ENCODE peak calls at places on chromosomes 3 and 15, in nine cellular contexts. S is stimulated activated CD4-positive, alpha-beta T cell treated with anti-CD3 and anti-CD28 coated beads, Interleukin-15, amount 100 ng/mL, for 1 hour; L is progenitor cell of endocrine pancreas; U is T-helper 2 cell; C is stimulated activated CD8-positive, alpha-beta memory T cell treated with anti-CD3 and anti-CD28 coated beads, Interleukin-7, amount 100 ng/mL, for 1 hour; Z is activated CD4-positive, alpha-beta T cell treated with anti-CD3 and anti-CD28 coated beads, Interleukin-2, amount 50 U/mL, for 1 hour; B is neural crest cell; N is effector CD4-positive, alpha-beta T cell; I is NCI-H2227 treated with DMSO at 0.1 percent for 48 hours. X is an unnamed sample.

GRCh38 chr15:80709542-80709941 is 14.4 kb downstream of the ABHD17C start:
- DNase-seq in S (no peak), L (no peak), U (no peak), C (no peak), Z (no peak), B (no peak), N (no peak), I (no peak), X (no peak)

GRCh38 chr3:64262574-64263114 is 37.4 kb upstream of the PRICKLE2 start:
- DNase-seq in S (no peak), L (no peak), U (no peak), C (no peak), Z (no peak), B (no peak), N (no peak), I (no peak), X (no peak)

GRCh38 chr15:55915876-55916567 is 77.4 kb downstream of the NEDD4 start:
- DNase-seq in S (no peak), L (no peak), U (no peak), C (no peak), Z (no peak), B (no peak), N (no peak), I (no peak), X (no peak)

GRCh38 chr3:135752851-135753250 is 212.7 kb upstream of the PPP2R3A start:
- DNase-seq in S (no peak), L (peak; percentile 42), U (no peak), C (no peak), Z (no peak), B (no peak), N (no peak), I (no peak), X (no peak)

GRCh38 chr15:65204236-65204930 is 6.9 kb downstream of the CILP start:
- DNase-seq in S (no peak), L (no peak), U (no peak), C (no peak), Z (no peak), B (no peak), N (no peak), I (no peak), X (no peak)

GRCh38 chr15:33322091-33322490 is 11.3 kb downstream of the RYR3 start:
- DNase-seq in S (no peak), L (no peak), U (no peak), C (no peak), Z (no peak), B (no peak), N (no peak), I (no peak), X (no peak)

GRCh38 chr15:74709892-74710291 is 14.1 kb upstream of the EDC3 start:
- DNase-seq in S (no peak), L (no peak), U (no peak), C (no peak), Z (no peak), B (no peak), N (no peak), I (no peak), X (no peak)

GRCh38 chr3:32276279-32276841 is 37.9 kb downstream of the CMTM8 start:
- DNase-seq in S (no peak), L (no peak), U (no peak), C (no peak), Z (no peak), B (no peak), N (no peak), I (no peak), X (no peak)

GRCh38 chr3:140436421-140436820 is 241.4 kb upstream of the TRIM42 start:
- DNase-seq in S (no peak), L (no peak), U (no peak), C (no peak), Z (no peak), B (no peak), N (no peak), I (no peak), X (no peak)

GRCh38 chr3:99641984-99642383 is 3.6 kb downstream of the COL8A1 start:
- DNase-seq in S (no peak), L (no peak), U (no peak), C (no peak), Z (no peak), B (no peak), N (no peak), I (no peak), X (no peak)